ENCODE peak calls at places on chromosomes 16 and 17, in nine cellular contexts. One of them, this sample, is unnamed.

GRCh38 chr17:19306160-19307111 is 56.1 kb downstream of the B9D1 start:
- DNase-seq in stomach: peak; percentile 30
- DNase-seq in upper lobe of left lung: no peak
- DNase-seq in right lobe of liver: no peak
- DNase-seq in heart left ventricle: no peak
- DNase-seq in A549: no peak
- DNase-seq in tibial nerve: no peak
- DNase-seq in spleen: peak; percentile 80
- DNase-seq in uterus: no peak
- DNase-seq in this sample: no peak

GRCh38 chr17:67500261-67500660 is 123.2 kb downstream of the PITPNC1 start:
- DNase-seq in spleen: no peak
- DNase-seq in tibial nerve: no peak
- DNase-seq in uterus: no peak
- DNase-seq in right lobe of liver: no peak
- DNase-seq in stomach: no peak
- DNase-seq in upper lobe of left lung: no peak
- DNase-seq in heart left ventricle: no peak
- DNase-seq in A549: no peak
- DNase-seq in this sample: no peak

GRCh38 chr17:68482576-68483001 is 25.3 kb upstream of the WIPI1 start:
- DNase-seq in tibial nerve: no peak
- DNase-seq in spleen: no peak
- DNase-seq in upper lobe of left lung: no peak
- DNase-seq in heart left ventricle: no peak
- DNase-seq in stomach: no peak
- DNase-seq in uterus: no peak
- DNase-seq in right lobe of liver: no peak
- DNase-seq in A549: no peak
- DNase-seq in this sample: no peak

GRCh38 chr17:12688382-12688781 is 22.7 kb downstream of the MYOCD start:
- DNase-seq in spleen: no peak
- DNase-seq in heart left ventricle: no peak
- DNase-seq in stomach: no peak
- DNase-seq in tibial nerve: no peak
- DNase-seq in A549: no peak
- DNase-seq in right lobe of liver: no peak
- DNase-seq in upper lobe of left lung: no peak
- DNase-seq in uterus: no peak
- DNase-seq in this sample: no peak

GRCh38 chr17:35731239-35731931 is at the start of gene RASL10B:
- DNase-seq in right lobe of liver: no peak
- DNase-seq in spleen: no peak
- DNase-seq in A549: no peak
- DNase-seq in upper lobe of left lung: peak; percentile 49
- DNase-seq in heart left ventricle: peak; percentile 69
- DNase-seq in tibial nerve: no peak
- DNase-seq in stomach: peak; percentile 54
- DNase-seq in uterus: peak; percentile 55
- DNase-seq in this sample: peak; percentile 28

GRCh38 chr16:84836234-84836647 is 16.5 kb downstream of the CRISPLD2 start:
- DNase-seq in upper lobe of left lung: no peak
- DNase-seq in uterus: peak; percentile 98
- DNase-seq in right lobe of liver: no peak
- DNase-seq in spleen: no peak
- DNase-seq in heart left ventricle: peak; percentile 88
- DNase-seq in A549: no peak
- DNase-seq in stomach: peak; percentile 51
- DNase-seq in tibial nerve: peak; percentile 72
- DNase-seq in this sample: no peak

GRCh38 chr17:37661372-37662014 is 18.2 kb upstream of the DDX52 start:
- DNase-seq in stomach: no peak
- DNase-seq in A549: peak; percentile 45
- DNase-seq in tibial nerve: no peak
- DNase-seq in uterus: no peak
- DNase-seq in upper lobe of left lung: no peak
- DNase-seq in spleen: no peak
- DNase-seq in heart left ventricle: no peak
- DNase-seq in right lobe of liver: no peak
- DNase-seq in this sample: no peak

GRCh38 chr17:44916059-44916780 is 920 bp upstream of the GFAP start:
- DNase-seq in A549: no peak
- DNase-seq in upper lobe of left lung: no peak
- DNase-seq in right lobe of liver: no peak
- DNase-seq in tibial nerve: no peak
- DNase-seq in heart left ventricle: no peak
- DNase-seq in uterus: no peak
- DNase-seq in stomach: no peak
- DNase-seq in spleen: peak; percentile 38
- DNase-seq in this sample: peak; percentile 14

GRCh38 chr16:74052006-74052405 is 244.6 kb upstream of the PSMD7 start:
- DNase-seq in spleen: no peak
- DNase-seq in tibial nerve: no peak
- DNase-seq in right lobe of liver: no peak
- DNase-seq in heart left ventricle: no peak
- DNase-seq in uterus: no peak
- DNase-seq in stomach: no peak
- DNase-seq in A549: no peak
- DNase-seq in upper lobe of left lung: no peak
- DNase-seq in this sample: no peak

GRCh38 chr17:16215965-16216316 is 607 bp upstream of the NCOR1 start:
- DNase-seq in upper lobe of left lung: peak; percentile 53
- DNase-seq in stomach: no peak
- DNase-seq in tibial nerve: no peak
- DNase-seq in A549: no peak
- DNase-seq in uterus: peak; percentile 36
- DNase-seq in right lobe of liver: no peak
- DNase-seq in heart left ventricle: no peak
- DNase-seq in spleen: no peak
- DNase-seq in this sample: no peak

GRCh38 chr17:44787271-44787940 is 28.6 kb downstream of the ADAM11 start:
- DNase-seq in upper lobe of left lung: no peak
- DNase-seq in A549: no peak
- DNase-seq in heart left ventricle: no peak
- DNase-seq in spleen: peak; percentile 64
- DNase-seq in stomach: no peak
- DNase-seq in uterus: no peak
- DNase-seq in tibial nerve: no peak
- DNase-seq in right lobe of liver: no peak
- DNase-seq in this sample: no peak

GRCh38 chr17:62179525-62180161 is 114.6 kb upstream of the MED13 start:
- DNase-seq in heart left ventricle: no peak
- DNase-seq in tibial nerve: no peak
- DNase-seq in stomach: no peak
- DNase-seq in upper lobe of left lung: peak; percentile 23
- DNase-seq in uterus: no peak
- DNase-seq in right lobe of liver: no peak
- DNase-seq in spleen: no peak
- DNase-seq in A549: peak; percentile 85
- DNase-seq in this sample: peak; percentile 80

GRCh38 chr16:66927918-66928649 is 2.7 kb upstream of the RRAD start:
- DNase-seq in A549: no peak
- DNase-seq in upper lobe of left lung: no peak
- DNase-seq in spleen: no peak
- DNase-seq in right lobe of liver: no peak
- DNase-seq in heart left ventricle: peak; percentile 66
- DNase-seq in stomach: no peak
- DNase-seq in uterus: no peak
- DNase-seq in tibial nerve: no peak
- DNase-seq in this sample: no peak

GRCh38 chr17:70622382-70623260 is 453.3 kb downstream of the KCNJ2 start:
- DNase-seq in right lobe of liver: no peak
- DNase-seq in uterus: no peak
- DNase-seq in upper lobe of left lung: peak; percentile 50
- DNase-seq in spleen: no peak
- DNase-seq in heart left ventricle: peak; percentile 51
- DNase-seq in stomach: peak; percentile 42
- DNase-seq in A549: peak; percentile 25
- DNase-seq in tibial nerve: no peak
- DNase-seq in this sample: peak; percentile 76

GRCh38 chr16:29729116-29729521 is 16.7 kb downstream of the C16orf54 start:
- DNase-seq in upper lobe of left lung: no peak
- DNase-seq in right lobe of liver: no peak
- DNase-seq in stomach: no peak
- DNase-seq in heart left ventricle: no peak
- DNase-seq in tibial nerve: no peak
- DNase-seq in A549: peak; percentile 83
- DNase-seq in spleen: no peak
- DNase-seq in uterus: no peak
- DNase-seq in this sample: peak; percentile 43

DNA sequence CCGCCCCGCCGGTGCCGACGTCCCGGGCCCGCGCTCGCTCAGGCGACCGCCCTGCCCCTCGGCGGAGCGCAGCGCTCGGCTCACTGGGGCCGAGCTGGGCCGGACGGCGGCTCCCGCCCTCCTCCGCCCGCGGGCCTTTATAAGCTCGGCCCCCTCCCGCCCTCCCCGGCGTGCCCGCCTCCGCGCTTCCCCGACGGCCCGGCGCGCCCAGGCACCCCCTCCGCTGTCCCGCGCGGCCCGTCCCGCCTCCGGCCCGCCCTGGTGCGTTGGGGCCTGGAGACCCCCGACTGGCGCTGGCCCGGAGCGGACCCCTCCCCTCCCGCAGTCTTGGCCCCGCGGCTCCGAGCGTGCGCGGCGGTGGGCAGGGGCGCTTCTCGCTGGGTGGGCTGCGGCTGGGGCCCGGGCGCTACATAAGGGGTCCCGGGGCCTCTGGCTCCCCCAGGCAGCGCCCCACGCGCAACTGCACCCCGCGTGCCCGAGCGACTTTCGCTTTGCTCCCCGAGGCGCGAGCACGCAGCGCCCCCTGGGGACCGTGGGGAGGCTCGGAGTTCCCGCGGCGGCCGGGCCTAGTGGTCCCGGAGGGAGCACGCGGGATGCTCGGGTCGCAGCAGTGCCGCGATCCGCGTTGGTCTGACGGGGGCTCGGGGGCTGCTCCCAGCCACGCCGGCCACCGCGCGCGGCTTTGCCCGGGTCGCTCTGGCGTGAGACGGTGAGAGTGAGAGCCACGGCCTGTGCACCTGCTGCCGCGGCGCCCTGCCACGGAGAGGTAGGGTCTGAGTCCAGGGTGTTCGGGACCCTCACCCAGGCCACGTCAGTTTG is at the start of gene PIEZO1:
- DNase-seq in upper lobe of left lung: peak; percentile 75
- DNase-seq in uterus: peak; percentile 76
- DNase-seq in spleen: peak; percentile 97
- DNase-seq in stomach: peak; percentile 82
- DNase-seq in heart left ventricle: peak; percentile 71
- DNase-seq in A549: peak; percentile 62
- DNase-seq in tibial nerve: peak; percentile 63
- DNase-seq in right lobe of liver: peak; percentile 83
- DNase-seq in this sample: peak; percentile 53
- TF ChIP-seq POLR2A in upper lobe of left lung: no peak
- TF ChIP-seq POLR2A in uterus: peak; percentile 62
- TF ChIP-seq POLR2A in spleen: peak; percentile 82
- TF ChIP-seq POLR2A in stomach: no peak
- TF ChIP-seq POLR2A in heart left ventricle: no peak
- TF ChIP-seq POLR2A in A549: peak; percentile 81
- TF ChIP-seq POLR2A in tibial nerve: peak; percentile 21
- TF ChIP-seq POLR2A in right lobe of liver: peak; percentile 88
- TF ChIP-seq POLR2A in this sample: peak; percentile 86

GRCh38 chr17:79950711-79951110 is 85.0 kb downstream of the TBC1D16 start:
- DNase-seq in heart left ventricle: peak; percentile 3
- DNase-seq in A549: no peak
- DNase-seq in spleen: no peak
- DNase-seq in upper lobe of left lung: no peak
- DNase-seq in right lobe of liver: peak; percentile 35
- DNase-seq in uterus: no peak
- DNase-seq in tibial nerve: no peak
- DNase-seq in stomach: no peak
- DNase-seq in this sample: no peak
- H3K27ac ChIP-seq in heart left ventricle: no peak overlapping the region
- H3K27ac ChIP-seq in A549: no peak overlapping the region
- H3K27ac ChIP-seq in spleen: no peak overlapping the region
- H3K27ac ChIP-seq in upper lobe of left lung: peak overlapping the region; percentile 74
- H3K27ac ChIP-seq in right lobe of liver: no peak overlapping the region
- H3K27ac ChIP-seq in uterus: no peak overlapping the region
- H3K27ac ChIP-seq in tibial nerve: peak overlapping the region; percentile 53
- H3K27ac ChIP-seq in stomach: peak overlapping the region; percentile 65
- H3K27ac ChIP-seq in this sample: no peak overlapping the region

GRCh38 chr17:28033972-28034714 is 8.3 kb upstream of the NLK start:
- DNase-seq in uterus: no peak
- DNase-seq in spleen: no peak
- DNase-seq in A549: no peak
- DNase-seq in heart left ventricle: no peak
- DNase-seq in stomach: no peak
- DNase-seq in tibial nerve: no peak
- DNase-seq in right lobe of liver: no peak
- DNase-seq in upper lobe of left lung: no peak
- DNase-seq in this sample: peak; percentile 80

GRCh38 chr17:28029033-28029432 is 13.4 kb upstream of the NLK start:
- DNase-seq in A549: no peak
- DNase-seq in uterus: no peak
- DNase-seq in spleen: no peak
- DNase-seq in tibial nerve: no peak
- DNase-seq in stomach: no peak
- DNase-seq in upper lobe of left lung: no peak
- DNase-seq in right lobe of liver: no peak
- DNase-seq in heart left ventricle: no peak
- DNase-seq in this sample: no peak

GRCh38 chr17:28031174-28031573 is 11.3 kb upstream of the NLK start:
- DNase-seq in upper lobe of left lung: no peak
- DNase-seq in uterus: no peak
- DNase-seq in stomach: no peak
- DNase-seq in heart left ventricle: no peak
- DNase-seq in right lobe of liver: no peak
- DNase-seq in tibial nerve: no peak
- DNase-seq in spleen: no peak
- DNase-seq in A549: no peak
- DNase-seq in this sample: no peak

DNA sequence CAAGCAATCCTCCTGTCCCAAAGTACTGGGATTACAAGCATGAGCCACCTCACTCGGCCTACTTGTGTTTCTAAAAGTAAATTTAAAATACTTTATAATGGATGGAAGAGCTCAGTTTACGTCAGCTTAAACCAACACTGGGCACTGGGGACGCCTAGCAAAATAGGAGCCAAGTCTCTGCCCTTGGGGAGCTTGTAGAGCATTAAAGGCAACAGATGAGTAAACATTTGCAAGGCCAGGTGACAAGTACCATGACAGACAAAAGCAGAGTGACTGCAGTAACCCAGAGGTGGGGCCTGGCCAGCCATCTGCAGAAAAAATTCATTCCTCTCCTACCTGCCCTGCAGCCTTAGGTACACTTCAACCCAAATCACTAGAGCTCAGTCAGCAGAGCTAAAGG is 12.1 kb upstream of the NLK start:
- DNase-seq in upper lobe of left lung: peak; percentile 25
- DNase-seq in tibial nerve: no peak
- DNase-seq in A549: no peak
- DNase-seq in right lobe of liver: no peak
- DNase-seq in spleen: no peak
- DNase-seq in uterus: no peak
- DNase-seq in heart left ventricle: no peak
- DNase-seq in stomach: no peak
- DNase-seq in this sample: no peak
- TF ChIP-seq POLR2A in upper lobe of left lung: no peak
- TF ChIP-seq POLR2A in tibial nerve: no peak
- TF ChIP-seq POLR2A in A549: no peak
- TF ChIP-seq POLR2A in right lobe of liver: no peak
- TF ChIP-seq POLR2A in spleen: no peak
- TF ChIP-seq POLR2A in uterus: no peak
- TF ChIP-seq POLR2A in heart left ventricle: no peak
- TF ChIP-seq POLR2A in stomach: no peak
- TF ChIP-seq POLR2A in this sample: no peak

GRCh38 chr16:86660623-86661022 is 82.3 kb downstream of the FOXL1 start:
- DNase-seq in A549: no peak
- DNase-seq in stomach: no peak
- DNase-seq in heart left ventricle: no peak
- DNase-seq in uterus: no peak
- DNase-seq in tibial nerve: no peak
- DNase-seq in spleen: no peak
- DNase-seq in right lobe of liver: no peak
- DNase-seq in upper lobe of left lung: no peak
- DNase-seq in this sample: no peak
- H3K27ac ChIP-seq in A549: peak overlapping the region; percentile 9
- H3K27ac ChIP-seq in stomach: no peak overlapping the region
- H3K27ac ChIP-seq in heart left ventricle: no peak overlapping the region
- H3K27ac ChIP-seq in uterus: no peak overlapping the region
- H3K27ac ChIP-seq in tibial nerve: no peak overlapping the region
- H3K27ac ChIP-seq in spleen: no peak overlapping the region
- H3K27ac ChIP-seq in right lobe of liver: no peak overlapping the region
- H3K27ac ChIP-seq in upper lobe of left lung: no peak overlapping the region
- H3K27ac ChIP-seq in this sample: no peak overlapping the region

This sample was measured in endothelial cell of umbilical vein.